ENCODE peak calls at places on chromosomes 16 and 17, in seven cellular contexts. B is GM20000, V is Caki2, L is endothelial cell, Q is RPMI7951, O is stomach, A is amygdala. I is an unnamed sample.
A peak's percentile ranks its signal among the peaks of the same experiment; 100 is the strongest.

GRCh38 chr16:2039286-2040030 is 8.2 kb downstream of the NTHL1 start:
- DNase-seq in B (no peak), V (no peak), L (no peak), Q (peak; percentile 89), O (peak; percentile 83), A (no peak), I (peak; percentile 88)

GRCh38 chr16:88871349-88871702 is 4.9 kb upstream of the PABPN1L start:
- DNase-seq in B (no peak), V (no peak), L (no peak), Q (no peak), O (no peak), A (no peak), I (no peak)

GRCh38 chr16:70579648-70580630 is 56.3 kb downstream of the SF3B3 start:
- DNase-seq in B (no peak), V (no peak), L (no peak), Q (no peak), O (peak; percentile 53), A (no peak), I (peak; percentile 28)

GRCh38 chr16:11792404-11793260 is 4.4 kb downstream of the ZC3H7A start:
- DNase-seq in B (no peak), V (no peak), L (no peak), Q (no peak), O (peak; percentile 53), A (no peak), I (no peak)

GRCh38 chr16:15639061-15639568 is 3.8 kb downstream of the MARF1 start:
- DNase-seq in B (no peak), V (no peak), L (no peak), Q (peak; percentile 1), O (no peak), A (no peak), I (no peak)

GRCh38 chr17:19019041-19019941 is 14.7 kb upstream of the FAM83G start:
- DNase-seq in B (no peak), V (no peak), L (no peak), Q (no peak), O (no peak), A (no peak), I (no peak)

GRCh38 chr17:63704259-63704576 is 4.3 kb upstream of the LIMD2 start:
- DNase-seq in B (no peak), V (no peak), L (no peak), Q (no peak), O (no peak), A (no peak), I (no peak)

GRCh38 chr17:17877548-17878358 is 41.0 kb upstream of the SREBF1 start:
- DNase-seq in B (no peak), V (peak; percentile 80), L (no peak), Q (no peak), O (peak; percentile 89), A (no peak), I (peak; percentile 85)

GRCh38 chr17:29838961-29839360 is 91.1 kb downstream of the SSH2 start:
- DNase-seq in B (no peak), V (no peak), L (peak; percentile 14), Q (peak; percentile 29), O (no peak), A (peak; percentile 13), I (no peak)

GRCh38 chr17:45405250-45406086 is 27.2 kb downstream of the ARHGAP27 start:
- DNase-seq in B (peak; percentile 24), V (no peak), L (no peak), Q (no peak), O (no peak), A (no peak), I (no peak)

GRCh38 chr16:75379911-75380847 is 53.1 kb downstream of the CFDP1 start:
- DNase-seq in B (peak; percentile 67), V (no peak), L (no peak), Q (peak; percentile 60), O (no peak), A (no peak), I (peak; percentile 19)

GRCh38 chr17:80101946-80102706 is 745 bp downstream of the GAA start:
- DNase-seq in B (peak; percentile 69), V (no peak), L (no peak), Q (no peak), O (no peak), A (no peak), I (no peak)

GRCh38 chr16:5678371-5678770 is 580.8 kb upstream of the EEF2KMT start:
- DNase-seq in B (no peak), V (peak; percentile 30), L (peak; percentile 47), Q (no peak), O (no peak), A (no peak), I (peak; percentile 36)

GRCh38 chr16:87447323-87447722 is 45.5 kb downstream of the ZCCHC14 start:
- DNase-seq in B (no peak), V (no peak), L (no peak), Q (no peak), O (no peak), A (no peak), I (no peak)

GRCh38 chr17:31680126-31680525 is 178.9 kb downstream of the COPRS start:
- DNase-seq in B (peak; percentile 61), V (no peak), L (no peak), Q (peak; percentile 71), O (no peak), A (no peak), I (no peak)

GRCh38 chr17:60832206-60832605 is 154.6 kb downstream of the BCAS3 start:
- DNase-seq in B (no peak), V (no peak), L (no peak), Q (peak; percentile 57), O (no peak), A (no peak), I (no peak)

GRCh38 chr17:9363440-9364350 is 211.9 kb downstream of the STX8 start:
- DNase-seq in B (no peak), V (no peak), L (no peak), Q (peak; percentile 29), O (no peak), A (no peak), I (no peak)

GRCh38 chr17:41695134-41695661 is 6.5 kb downstream of the EIF1 start:
- DNase-seq in B (no peak), V (no peak), L (no peak), Q (no peak), O (no peak), A (no peak), I (no peak)

GRCh38 chr17:12992676-12993075 is 25.2 kb downstream of the ELAC2 start:
- DNase-seq in B (no peak), V (no peak), L (no peak), Q (no peak), O (no peak), A (no peak), I (no peak)

GRCh38 chr17:73972056-73972455 is 231.4 kb upstream of the RPL38 start:
- DNase-seq in B (no peak), V (no peak), L (no peak), Q (no peak), O (no peak), A (no peak), I (no peak)

GRCh38 chr16:89026121-89026612 is 49.2 kb upstream of the CBFA2T3 start:
- DNase-seq in B (peak; percentile 52), V (peak; percentile 33), L (no peak), Q (peak; percentile 18), O (no peak), A (no peak), I (no peak)

GRCh38 chr16:50548659-50549560 is 714 bp downstream of the NKD1 start:
- DNase-seq in B (no peak), V (no peak), L (peak; percentile 46), Q (no peak), O (peak; percentile 38), A (no peak), I (no peak)

GRCh38 chr17:49456172-49456965 is 38.7 kb upstream of the NGFR start:
- DNase-seq in B (no peak), V (no peak), L (no peak), Q (peak; percentile 95), O (no peak), A (no peak), I (no peak)

GRCh38 chr17:35745749-35746320 is 7.2 kb downstream of the GAS2L2 start:
- DNase-seq in B (no peak), V (no peak), L (no peak), Q (no peak), O (no peak), A (no peak), I (no peak)

GRCh38 chr16:77307764-77308561 is 108.8 kb downstream of the SYCE1L start:
- DNase-seq in B (no peak), V (peak; percentile 80), L (no peak), Q (peak; percentile 50), O (no peak), A (no peak), I (no peak)

GRCh38 chr16:84755004-84755672 is 55.3 kb downstream of the USP10 start:
- DNase-seq in B (no peak), V (no peak), L (no peak), Q (no peak), O (no peak), A (no peak), I (no peak)

GRCh38 chr16:67415872-67416793 is at the start of gene ZDHHC1:
- DNase-seq in B (peak; percentile 91), V (peak; percentile 65), L (peak; percentile 86), Q (peak; percentile 53), O (peak; percentile 76), A (no peak), I (peak; percentile 64)

GRCh38 chr16:55035037-55035436 is 104.4 kb downstream of the IRX5 start:
- DNase-seq in B (peak; percentile 48), V (no peak), L (peak; percentile 71), Q (peak; percentile 24), O (peak; percentile 32), A (no peak), I (peak; percentile 19)

GRCh38 chr16:48522041-48522440 is 87.9 kb downstream of the N4BP1 start:
- DNase-seq in B (no peak), V (no peak), L (no peak), Q (no peak), O (no peak), A (no peak), I (no peak)

GRCh38 chr16:87740441-87740840 is 25.3 kb downstream of the KLHDC4 start:
- DNase-seq in B (no peak), V (no peak), L (no peak), Q (no peak), O (no peak), A (no peak), I (no peak)

GRCh38 chr16:80166082-80166481 is 374.7 kb upstream of the DYNLRB2 start:
- DNase-seq in B (no peak), V (no peak), L (no peak), Q (no peak), O (no peak), A (no peak), I (no peak)

GRCh38 chr17:77380411-77381184 is 239.8 kb downstream of the SEC14L1 start:
- DNase-seq in B (no peak), V (no peak), L (no peak), Q (no peak), O (no peak), A (no peak), I (no peak)

GRCh38 chr16:14043278-14043677 is 27.8 kb upstream of the MRTFB start:
- DNase-seq in B (no peak), V (no peak), L (no peak), Q (no peak), O (no peak), A (no peak), I (no peak)

GRCh38 chr16:66735891-66736290 is 15.5 kb downstream of the DYNC1LI2 start:
- DNase-seq in B (no peak), V (no peak), L (no peak), Q (no peak), O (no peak), A (no peak), I (no peak)

GRCh38 chr17:8137645-8138342 is 13.9 kb upstream of the HES7 start:
- DNase-seq in B (no peak), V (no peak), L (no peak), Q (no peak), O (no peak), A (no peak), I (no peak)

GRCh38 chr17:81160306-81160705 is 5.0 kb upstream of the PVALEF start:
- DNase-seq in B (no peak), V (no peak), L (peak; percentile 62), Q (no peak), O (no peak), A (no peak), I (peak; percentile 34)

GRCh38 chr16:61419771-61420170 is 616.5 kb downstream of the CDH8 start:
- DNase-seq in B (no peak), V (no peak), L (no peak), Q (no peak), O (no peak), A (no peak), I (no peak)

I was measured in mucosa of gallbladder.